ENCODE peak calls at places on chromosomes 4 and X, in five cellular contexts. O is prostate gland; R is nucleus accumbens; H is activated CD4-positive, alpha-beta T cell treated with anti-CD3 and anti-CD28 coated beads, Interleukin-2, amount 10 ng/mL, durations not matched to agents 24 days and 14 days; D is naive thymus-derived CD4-positive, alpha-beta T cell. U is an unnamed sample.

GRCh38 chrX:71181558-71181909 is 36.9 kb downstream of the NLGN3 start:
- DNase-seq in O (no peak), R (no peak), H (peak), D (no peak), U (peak)

GRCh38 chrX:68940601-68941000 is 111.8 kb downstream of the EFNB1 start:
- DNase-seq in O (no peak), R (no peak), H (no peak), D (no peak), U (no peak)

GRCh38 chr4:183391204-183391603 is 53.2 kb upstream of the CDKN2AIP start:
- DNase-seq in O (no peak), R (no peak), H (no peak), D (no peak), U (no peak)

GRCh38 chrX:154435171-154435733 is 1.7 kb upstream of the GDI1 start:
- DNase-seq in O (no peak), R (no peak), H (no peak), D (no peak), U (no peak)

GRCh38 chr4:31045724-31046318 is 325.7 kb downstream of the PCDH7 start:
- DNase-seq in O (peak), R (no peak), H (no peak), D (no peak), U (peak)

GRCh38 chrX:130111220-130111934 is 1.1 kb upstream of the ELF4 start:
- DNase-seq in O (no peak), R (no peak), H (no peak), D (no peak), U (peak)

GRCh38 chr4:147198411-147199051 is 252.9 kb upstream of the TTC29 start:
- DNase-seq in O (no peak), R (no peak), H (no peak), D (no peak), U (no peak)

GRCh38 chr4:139606600-139607301 is 50.7 kb upstream of the SETD7 start:
- DNase-seq in O (no peak), R (no peak), H (no peak), D (no peak), U (no peak)

GRCh38 chrX:119266364-119266995 is 30.4 kb downstream of the PGRMC1 start:
- DNase-seq in O (no peak), R (peak), H (peak), D (no peak), U (peak)

GRCh38 chr4:136754810-136755530 is 777.3 kb downstream of the PCDH18 start:
- DNase-seq in O (no peak), R (no peak), H (no peak), D (no peak), U (no peak)

GRCh38 chrX:38699116-38699515 is 102.1 kb upstream of the MID1IP1 start:
- DNase-seq in O (no peak), R (no peak), H (no peak), D (no peak), U (no peak)

GRCh38 chr4:10107111-10108091 is 9.2 kb downstream of the WDR1 start:
- DNase-seq in O (no peak), R (no peak), H (no peak), D (no peak), U (no peak)

GRCh38 chrX:51420610-51421009 is 75.8 kb downstream of the NUDT11 start:
- DNase-seq in O (peak), R (no peak), H (peak), D (no peak), U (no peak)

GRCh38 chrX:139298437-139298836 is 232.1 kb upstream of the F9 start:
- DNase-seq in O (no peak), R (no peak), H (no peak), D (no peak), U (no peak)

GRCh38 chrX:40199704-40200103 is 101.9 kb upstream of the BCOR start:
- DNase-seq in O (no peak), R (no peak), H (no peak), D (no peak), U (no peak)

U was measured in thyroid gland.